ENCODE peak calls at places on chromosomes 7 and 10, in five cellular contexts. One of them, this sample, is unnamed.
A peak's percentile ranks its signal among the peaks of the same experiment; 100 is the strongest.

GRCh38 chr10:69506834-69507643 is 55.8 kb downstream of the TSPAN15 start:
- DNase-seq in kidney epithelial cell: no peak
- DNase-seq in brain microvascular endothelial cell: no peak
- DNase-seq in BJ: no peak
- DNase-seq in neural progenitor cell: no peak
- DNase-seq in this sample: no peak

GRCh38 chr10:97407211-97407951 is 6.2 kb upstream of the RRP12 start:
- DNase-seq in kidney epithelial cell: no peak
- DNase-seq in BJ: no peak
- DNase-seq in brain microvascular endothelial cell: peak; percentile 68
- DNase-seq in neural progenitor cell: peak; percentile 89
- DNase-seq in this sample: no peak

GRCh38 chr10:71220689-71221540 is 8.5 kb downstream of the UNC5B start:
- DNase-seq in brain microvascular endothelial cell: no peak
- DNase-seq in kidney epithelial cell: no peak
- DNase-seq in BJ: no peak
- DNase-seq in neural progenitor cell: no peak
- DNase-seq in this sample: no peak

GRCh38 chr7:34844401-34844800 is 186.4 kb downstream of the NPSR1 start:
- DNase-seq in kidney epithelial cell: no peak
- DNase-seq in neural progenitor cell: no peak
- DNase-seq in BJ: no peak
- DNase-seq in brain microvascular endothelial cell: no peak
- DNase-seq in this sample: no peak

GRCh38 chr7:40965745-40966144 is 737.1 kb downstream of the INHBA start:
- DNase-seq in neural progenitor cell: no peak
- DNase-seq in BJ: no peak
- DNase-seq in brain microvascular endothelial cell: no peak
- DNase-seq in kidney epithelial cell: no peak
- DNase-seq in this sample: no peak

GRCh38 chr7:11830582-11831382 is 1.2 kb downstream of the THSD7A start:
- DNase-seq in BJ: no peak
- DNase-seq in neural progenitor cell: no peak
- DNase-seq in brain microvascular endothelial cell: no peak
- DNase-seq in kidney epithelial cell: no peak
- DNase-seq in this sample: no peak

GRCh38 chr7:22576941-22577927 is 77.2 kb upstream of the STEAP1B start:
- DNase-seq in brain microvascular endothelial cell: peak; percentile 88
- DNase-seq in neural progenitor cell: no peak
- DNase-seq in BJ: peak; percentile 96
- DNase-seq in kidney epithelial cell: peak; percentile 93
- DNase-seq in this sample: no peak

GRCh38 chr7:81672872-81673271 is 97.0 kb downstream of the HGF start:
- DNase-seq in brain microvascular endothelial cell: no peak
- DNase-seq in neural progenitor cell: peak; percentile 86
- DNase-seq in BJ: no peak
- DNase-seq in kidney epithelial cell: no peak
- DNase-seq in this sample: no peak

GRCh38 chr7:140655511-140656408 is 15.1 kb upstream of the DENND2A start:
- DNase-seq in brain microvascular endothelial cell: no peak
- DNase-seq in neural progenitor cell: no peak
- DNase-seq in kidney epithelial cell: no peak
- DNase-seq in BJ: no peak
- DNase-seq in this sample: no peak

GRCh38 chr10:16141499-16141898 is 281.2 kb upstream of the MINDY3 start:
- DNase-seq in BJ: no peak
- DNase-seq in brain microvascular endothelial cell: no peak
- DNase-seq in kidney epithelial cell: no peak
- DNase-seq in neural progenitor cell: no peak
- DNase-seq in this sample: no peak

GRCh38 chr10:46541735-46542566 is 14.5 kb downstream of the GPRIN2 start:
- DNase-seq in BJ: no peak
- DNase-seq in neural progenitor cell: no peak
- DNase-seq in brain microvascular endothelial cell: no peak
- DNase-seq in kidney epithelial cell: no peak
- DNase-seq in this sample: no peak

GRCh38 chr7:46173526-46174191 is 252.6 kb upstream of the IGFBP3 start:
- DNase-seq in brain microvascular endothelial cell: no peak
- DNase-seq in kidney epithelial cell: peak; percentile 57
- DNase-seq in neural progenitor cell: no peak
- DNase-seq in BJ: no peak
- DNase-seq in this sample: no peak

GRCh38 chr10:91163269-91163708 is 57.2 kb upstream of the PCGF5 start:
- DNase-seq in kidney epithelial cell: peak; percentile 9
- DNase-seq in brain microvascular endothelial cell: peak; percentile 40
- DNase-seq in neural progenitor cell: peak; percentile 71
- DNase-seq in BJ: no peak
- DNase-seq in this sample: no peak

GRCh38 chr10:95755511-95756004 is 405 bp upstream of the ENTPD1 start:
- DNase-seq in kidney epithelial cell: no peak
- DNase-seq in brain microvascular endothelial cell: no peak
- DNase-seq in BJ: no peak
- DNase-seq in neural progenitor cell: peak; percentile 15
- DNase-seq in this sample: no peak

GRCh38 chr10:117933036-117933435 is 113.7 kb downstream of the RAB11FIP2 start:
- DNase-seq in brain microvascular endothelial cell: no peak
- DNase-seq in kidney epithelial cell: no peak
- DNase-seq in BJ: peak; percentile 21
- DNase-seq in neural progenitor cell: no peak
- DNase-seq in this sample: no peak

GRCh38 chr10:132776821-132777220 is 9.1 kb downstream of the NKX6-2 start:
- DNase-seq in kidney epithelial cell: no peak
- DNase-seq in brain microvascular endothelial cell: no peak
- DNase-seq in neural progenitor cell: no peak
- DNase-seq in BJ: no peak
- DNase-seq in this sample: no peak

GRCh38 chr7:55965805-55966421 is 1.5 kb downstream of the NIPSNAP2 start:
- DNase-seq in kidney epithelial cell: no peak
- DNase-seq in neural progenitor cell: no peak
- DNase-seq in brain microvascular endothelial cell: no peak
- DNase-seq in BJ: peak; percentile 58
- DNase-seq in this sample: no peak

GRCh38 chr10:58028597-58029366 is 238.9 kb downstream of the IPMK start:
- DNase-seq in neural progenitor cell: no peak
- DNase-seq in kidney epithelial cell: peak; percentile 72
- DNase-seq in BJ: peak; percentile 81
- DNase-seq in brain microvascular endothelial cell: peak; percentile 67
- DNase-seq in this sample: peak; percentile 25

GRCh38 chr10:96397902-96398301 is 39.1 kb upstream of the OPALIN start:
- DNase-seq in brain microvascular endothelial cell: no peak
- DNase-seq in neural progenitor cell: no peak
- DNase-seq in BJ: no peak
- DNase-seq in kidney epithelial cell: no peak
- DNase-seq in this sample: no peak

GRCh38 chr10:7968510-7968909 is 86.0 kb upstream of the GATA3 start:
- DNase-seq in brain microvascular endothelial cell: no peak
- DNase-seq in kidney epithelial cell: no peak
- DNase-seq in neural progenitor cell: no peak
- DNase-seq in BJ: no peak
- DNase-seq in this sample: no peak

GRCh38 chr7:138004936-138005335 is 3.0 kb upstream of the CREB3L2 start:
- DNase-seq in BJ: no peak
- DNase-seq in neural progenitor cell: no peak
- DNase-seq in kidney epithelial cell: no peak
- DNase-seq in brain microvascular endothelial cell: no peak
- DNase-seq in this sample: no peak

GRCh38 chr10:97059872-97060205 is 125.9 kb downstream of the SLIT1 start:
- DNase-seq in brain microvascular endothelial cell: no peak
- DNase-seq in neural progenitor cell: no peak
- DNase-seq in BJ: no peak
- DNase-seq in kidney epithelial cell: no peak
- DNase-seq in this sample: no peak

GRCh38 chr7:108104324-108104723 is 25.8 kb downstream of the LAMB4 start:
- DNase-seq in BJ: no peak
- DNase-seq in neural progenitor cell: no peak
- DNase-seq in brain microvascular endothelial cell: no peak
- DNase-seq in kidney epithelial cell: no peak
- DNase-seq in this sample: no peak

GRCh38 chr10:25064401-25064800 is 48.0 kb downstream of the THNSL1 start:
- DNase-seq in kidney epithelial cell: no peak
- DNase-seq in BJ: no peak
- DNase-seq in brain microvascular endothelial cell: no peak
- DNase-seq in neural progenitor cell: no peak
- DNase-seq in this sample: no peak

GRCh38 chr7:132134814-132135445 is 441.3 kb downstream of the PLXNA4 start:
- DNase-seq in brain microvascular endothelial cell: no peak
- DNase-seq in kidney epithelial cell: no peak
- DNase-seq in BJ: no peak
- DNase-seq in neural progenitor cell: no peak
- DNase-seq in this sample: no peak

GRCh38 chr7:101466871-101467270 is 104.2 kb downstream of the COL26A1 start:
- DNase-seq in neural progenitor cell: no peak
- DNase-seq in kidney epithelial cell: no peak
- DNase-seq in brain microvascular endothelial cell: no peak
- DNase-seq in BJ: no peak
- DNase-seq in this sample: no peak

GRCh38 chr10:28375399-28376354 is 72.8 kb upstream of the MPP7 start:
- DNase-seq in brain microvascular endothelial cell: peak; percentile 65
- DNase-seq in BJ: no peak
- DNase-seq in neural progenitor cell: no peak
- DNase-seq in kidney epithelial cell: peak; percentile 48
- DNase-seq in this sample: no peak

GRCh38 chr10:131179386-131179785 is 132.1 kb downstream of the TCERG1L start:
- DNase-seq in neural progenitor cell: peak; percentile 23
- DNase-seq in kidney epithelial cell: no peak
- DNase-seq in brain microvascular endothelial cell: no peak
- DNase-seq in BJ: no peak
- DNase-seq in this sample: no peak

GRCh38 chr10:21523557-21524008 is 1.9 kb downstream of the SKIDA1 start:
- DNase-seq in brain microvascular endothelial cell: no peak
- DNase-seq in kidney epithelial cell: no peak
- DNase-seq in neural progenitor cell: peak; percentile 63
- DNase-seq in BJ: no peak
- DNase-seq in this sample: no peak

GRCh38 chr10:58641708-58642107 is 129.0 kb downstream of the BICC1 start:
- DNase-seq in kidney epithelial cell: no peak
- DNase-seq in neural progenitor cell: no peak
- DNase-seq in BJ: peak; percentile 77
- DNase-seq in brain microvascular endothelial cell: peak; percentile 67
- DNase-seq in this sample: no peak

GRCh38 chr7:98278408-98278807 is 3.1 kb upstream of the BRI3 start:
- DNase-seq in brain microvascular endothelial cell: no peak
- DNase-seq in kidney epithelial cell: no peak
- DNase-seq in neural progenitor cell: no peak
- DNase-seq in BJ: no peak
- DNase-seq in this sample: no peak

GRCh38 chr7:67788689-67789088 is 792.1 kb downstream of the TYW1 start:
- DNase-seq in BJ: no peak
- DNase-seq in kidney epithelial cell: no peak
- DNase-seq in brain microvascular endothelial cell: no peak
- DNase-seq in neural progenitor cell: peak; percentile 37
- DNase-seq in this sample: no peak

GRCh38 chr7:51139796-51140195 is 176.8 kb downstream of the COBL start:
- DNase-seq in BJ: no peak
- DNase-seq in brain microvascular endothelial cell: no peak
- DNase-seq in neural progenitor cell: no peak
- DNase-seq in kidney epithelial cell: no peak
- DNase-seq in this sample: peak; percentile 76

GRCh38 chr7:4694653-4695335 is 12.7 kb downstream of the FOXK1 start:
- DNase-seq in kidney epithelial cell: no peak
- DNase-seq in neural progenitor cell: no peak
- DNase-seq in brain microvascular endothelial cell: peak; percentile 45
- DNase-seq in BJ: no peak
- DNase-seq in this sample: no peak

GRCh38 chr10:114271779-114272167 is 32.7 kb downstream of the VWA2 start:
- DNase-seq in kidney epithelial cell: peak; percentile 94
- DNase-seq in brain microvascular endothelial cell: peak; percentile 94
- DNase-seq in neural progenitor cell: no peak
- DNase-seq in BJ: peak; percentile 87
- DNase-seq in this sample: peak; percentile 89

GRCh38 chr7:45573636-45574470 is at the start of gene ADCY1:
- DNase-seq in brain microvascular endothelial cell: no peak
- DNase-seq in BJ: no peak
- DNase-seq in neural progenitor cell: peak; percentile 83
- DNase-seq in kidney epithelial cell: no peak
- DNase-seq in this sample: no peak

DNA sequence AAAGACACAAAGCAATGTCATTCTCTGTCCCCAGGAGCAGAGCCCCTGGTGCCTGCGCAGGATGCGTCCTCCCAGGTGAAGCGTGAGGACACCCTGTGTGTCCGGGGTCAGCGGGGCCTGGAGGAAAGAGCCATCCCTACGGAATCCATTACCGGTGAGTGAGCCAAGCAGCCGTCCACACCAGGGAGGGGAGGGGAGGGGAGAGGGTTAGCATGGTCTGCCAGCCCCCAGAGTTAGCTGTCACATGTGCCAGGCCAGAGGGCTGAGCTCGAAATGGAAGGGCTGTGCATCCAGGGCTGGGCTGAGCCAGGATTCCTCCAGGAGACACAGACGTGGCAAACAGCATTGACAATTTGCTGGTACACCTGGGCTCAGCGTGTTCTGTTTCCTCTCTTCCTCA is 15.2 kb downstream of the ZNF282 start:
- DNase-seq in BJ: no peak
- DNase-seq in kidney epithelial cell: no peak
- DNase-seq in brain microvascular endothelial cell: no peak
- DNase-seq in neural progenitor cell: no peak
- DNase-seq in this sample: no peak
- H3K36me3 ChIP-seq in BJ: peaks cover 56% of the 10 kb centered on the region
- H3K36me3 ChIP-seq in kidney epithelial cell: peaks cover 4% of the 10 kb centered on the region
- H3K36me3 ChIP-seq in brain microvascular endothelial cell: peaks cover 78% of the 10 kb centered on the region
- H3K36me3 ChIP-seq in neural progenitor cell: peaks cover 4% of the 10 kb centered on the region
- H3K36me3 ChIP-seq in this sample: peaks cover 60% of the 10 kb centered on the region

DNA sequence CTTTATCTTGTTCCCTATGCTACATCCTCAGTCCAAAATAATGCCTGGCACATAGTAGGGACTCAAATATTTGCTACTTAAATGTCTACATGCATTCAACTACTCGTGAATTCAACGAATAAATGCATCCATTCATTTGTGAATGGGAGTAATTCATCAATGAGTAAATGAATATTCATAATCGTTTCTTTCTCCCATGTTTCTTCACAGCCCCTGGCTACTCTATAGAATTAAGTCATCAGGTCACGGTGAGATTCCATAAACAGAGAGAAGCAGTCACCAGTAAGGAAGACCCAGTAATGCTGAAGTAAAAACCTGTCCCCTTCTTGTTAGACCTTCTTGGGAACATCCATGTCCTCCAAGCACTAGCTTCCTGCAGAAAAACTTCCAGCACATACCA is 48.4 kb downstream of the ATE1 start:
- DNase-seq in brain microvascular endothelial cell: no peak
- DNase-seq in kidney epithelial cell: no peak
- DNase-seq in BJ: no peak
- DNase-seq in neural progenitor cell: no peak
- DNase-seq in this sample: no peak
- H3K36me3 ChIP-seq in brain microvascular endothelial cell: peaks cover 3% of the 10 kb centered on the region
- H3K36me3 ChIP-seq in kidney epithelial cell: no peaks in the 10 kb centered on the region
- H3K36me3 ChIP-seq in BJ: no peaks in the 10 kb centered on the region
- H3K36me3 ChIP-seq in neural progenitor cell: no peaks in the 10 kb centered on the region
- H3K36me3 ChIP-seq in this sample: no peaks in the 10 kb centered on the region

GRCh38 chr10:99875473-99875872 is 93.0 kb downstream of the ABCC2 start:
- DNase-seq in BJ: no peak
- DNase-seq in neural progenitor cell: no peak
- DNase-seq in kidney epithelial cell: no peak
- DNase-seq in brain microvascular endothelial cell: no peak
- DNase-seq in this sample: no peak
- H3K36me3 ChIP-seq in BJ: peaks cover 29% of the 10 kb centered on the region
- H3K36me3 ChIP-seq in neural progenitor cell: peaks cover 3% of the 10 kb centered on the region
- H3K36me3 ChIP-seq in kidney epithelial cell: peaks cover 7% of the 10 kb centered on the region
- H3K36me3 ChIP-seq in brain microvascular endothelial cell: peaks cover 65% of the 10 kb centered on the region
- H3K36me3 ChIP-seq in this sample: peaks cover 37% of the 10 kb centered on the region

GRCh38 chr7:76346097-76346496 is 12.7 kb downstream of the YWHAG start:
- DNase-seq in neural progenitor cell: no peak
- DNase-seq in kidney epithelial cell: no peak
- DNase-seq in brain microvascular endothelial cell: no peak
- DNase-seq in BJ: no peak
- DNase-seq in this sample: no peak
- H3K36me3 ChIP-seq in neural progenitor cell: peaks cover 9% of the 10 kb centered on the region
- H3K36me3 ChIP-seq in kidney epithelial cell: peaks cover 4% of the 10 kb centered on the region
- H3K36me3 ChIP-seq in brain microvascular endothelial cell: peaks cover 68% of the 10 kb centered on the region
- H3K36me3 ChIP-seq in BJ: peaks cover 23% of the 10 kb centered on the region
- H3K36me3 ChIP-seq in this sample: peaks cover 33% of the 10 kb centered on the region